ENCODE peak calls at places on chromosomes 11 and 22, in seven cellular contexts. One of them, this sample, is unnamed.

GRCh38 chr22:36211237-36211881 is 9.8 kb upstream of the APOL4 start:
- DNase-seq in HL-60: peak
- DNase-seq in activated CD4-positive, alpha-beta memory T cell treated with anti-CD3 and anti-CD28 coated beads, Interleukin-2, amount 10 ng/mL, durations not matched to agents 7 days and 5 days: no peak
- DNase-seq in stimulated activated CD4-positive, alpha-beta T cell treated with anti-CD3 and anti-CD28 coated beads, Interleukin-2, amount 100 ng/mL, for 48 hours: no peak
- DNase-seq in right atrium auricular region: no peak
- DNase-seq in AG09309: no peak
- DNase-seq in lung microvascular endothelial cell: peak
- DNase-seq in this sample: no peak

GRCh38 chr22:50726643-50727340 is 11.2 kb upstream of the ACR start:
- DNase-seq in HL-60: no peak
- DNase-seq in activated CD4-positive, alpha-beta memory T cell treated with anti-CD3 and anti-CD28 coated beads, Interleukin-2, amount 10 ng/mL, durations not matched to agents 7 days and 5 days: no peak
- DNase-seq in stimulated activated CD4-positive, alpha-beta T cell treated with anti-CD3 and anti-CD28 coated beads, Interleukin-2, amount 100 ng/mL, for 48 hours: no peak
- DNase-seq in right atrium auricular region: no peak
- DNase-seq in AG09309: no peak
- DNase-seq in lung microvascular endothelial cell: no peak
- DNase-seq in this sample: peak

GRCh38 chr11:117511981-117512448 is 184.4 kb downstream of the CEP164 start:
- DNase-seq in HL-60: no peak
- DNase-seq in activated CD4-positive, alpha-beta memory T cell treated with anti-CD3 and anti-CD28 coated beads, Interleukin-2, amount 10 ng/mL, durations not matched to agents 7 days and 5 days: no peak
- DNase-seq in stimulated activated CD4-positive, alpha-beta T cell treated with anti-CD3 and anti-CD28 coated beads, Interleukin-2, amount 100 ng/mL, for 48 hours: no peak
- DNase-seq in right atrium auricular region: no peak
- DNase-seq in AG09309: no peak
- DNase-seq in lung microvascular endothelial cell: no peak
- DNase-seq in this sample: no peak

GRCh38 chr11:69841859-69842698 is 22.9 kb upstream of the FGF3 start:
- DNase-seq in HL-60: no peak
- DNase-seq in activated CD4-positive, alpha-beta memory T cell treated with anti-CD3 and anti-CD28 coated beads, Interleukin-2, amount 10 ng/mL, durations not matched to agents 7 days and 5 days: no peak
- DNase-seq in stimulated activated CD4-positive, alpha-beta T cell treated with anti-CD3 and anti-CD28 coated beads, Interleukin-2, amount 100 ng/mL, for 48 hours: peak
- DNase-seq in right atrium auricular region: no peak
- DNase-seq in AG09309: no peak
- DNase-seq in lung microvascular endothelial cell: peak
- DNase-seq in this sample: no peak

GRCh38 chr11:128776088-128776433 is 82.2 kb downstream of the FLI1 start:
- DNase-seq in HL-60: no peak
- DNase-seq in activated CD4-positive, alpha-beta memory T cell treated with anti-CD3 and anti-CD28 coated beads, Interleukin-2, amount 10 ng/mL, durations not matched to agents 7 days and 5 days: peak
- DNase-seq in stimulated activated CD4-positive, alpha-beta T cell treated with anti-CD3 and anti-CD28 coated beads, Interleukin-2, amount 100 ng/mL, for 48 hours: no peak
- DNase-seq in right atrium auricular region: no peak
- DNase-seq in AG09309: no peak
- DNase-seq in lung microvascular endothelial cell: no peak
- DNase-seq in this sample: no peak

GRCh38 chr11:78298216-78298860 is 109.6 kb downstream of the USP35 start:
- DNase-seq in HL-60: no peak
- DNase-seq in activated CD4-positive, alpha-beta memory T cell treated with anti-CD3 and anti-CD28 coated beads, Interleukin-2, amount 10 ng/mL, durations not matched to agents 7 days and 5 days: no peak
- DNase-seq in stimulated activated CD4-positive, alpha-beta T cell treated with anti-CD3 and anti-CD28 coated beads, Interleukin-2, amount 100 ng/mL, for 48 hours: no peak
- DNase-seq in right atrium auricular region: no peak
- DNase-seq in AG09309: no peak
- DNase-seq in lung microvascular endothelial cell: no peak
- DNase-seq in this sample: no peak

GRCh38 chr11:75167617-75168016 is 16.7 kb downstream of the SLCO2B1 start:
- DNase-seq in HL-60: no peak
- DNase-seq in activated CD4-positive, alpha-beta memory T cell treated with anti-CD3 and anti-CD28 coated beads, Interleukin-2, amount 10 ng/mL, durations not matched to agents 7 days and 5 days: no peak
- DNase-seq in stimulated activated CD4-positive, alpha-beta T cell treated with anti-CD3 and anti-CD28 coated beads, Interleukin-2, amount 100 ng/mL, for 48 hours: no peak
- DNase-seq in right atrium auricular region: no peak
- DNase-seq in AG09309: no peak
- DNase-seq in lung microvascular endothelial cell: no peak
- DNase-seq in this sample: no peak

GRCh38 chr22:42717197-42717967 is 3.3 kb downstream of the A4GALT start:
- DNase-seq in HL-60: no peak
- DNase-seq in activated CD4-positive, alpha-beta memory T cell treated with anti-CD3 and anti-CD28 coated beads, Interleukin-2, amount 10 ng/mL, durations not matched to agents 7 days and 5 days: no peak
- DNase-seq in stimulated activated CD4-positive, alpha-beta T cell treated with anti-CD3 and anti-CD28 coated beads, Interleukin-2, amount 100 ng/mL, for 48 hours: no peak
- DNase-seq in right atrium auricular region: no peak
- DNase-seq in AG09309: no peak
- DNase-seq in lung microvascular endothelial cell: no peak
- DNase-seq in this sample: no peak

GRCh38 chr11:71310184-71310583 is 57.8 kb upstream of the SHANK2 start:
- DNase-seq in HL-60: no peak
- DNase-seq in activated CD4-positive, alpha-beta memory T cell treated with anti-CD3 and anti-CD28 coated beads, Interleukin-2, amount 10 ng/mL, durations not matched to agents 7 days and 5 days: no peak
- DNase-seq in stimulated activated CD4-positive, alpha-beta T cell treated with anti-CD3 and anti-CD28 coated beads, Interleukin-2, amount 100 ng/mL, for 48 hours: no peak
- DNase-seq in right atrium auricular region: no peak
- DNase-seq in AG09309: no peak
- DNase-seq in lung microvascular endothelial cell: no peak
- DNase-seq in this sample: no peak

GRCh38 chr11:1205987-1206331 is 16.9 kb upstream of the MUC5B start:
- DNase-seq in HL-60: no peak
- DNase-seq in activated CD4-positive, alpha-beta memory T cell treated with anti-CD3 and anti-CD28 coated beads, Interleukin-2, amount 10 ng/mL, durations not matched to agents 7 days and 5 days: no peak
- DNase-seq in stimulated activated CD4-positive, alpha-beta T cell treated with anti-CD3 and anti-CD28 coated beads, Interleukin-2, amount 100 ng/mL, for 48 hours: no peak
- DNase-seq in right atrium auricular region: no peak
- DNase-seq in AG09309: no peak
- DNase-seq in lung microvascular endothelial cell: no peak
- DNase-seq in this sample: peak

GRCh38 chr11:34948721-34949120 is 32.3 kb downstream of the PDHX start:
- DNase-seq in HL-60: no peak
- DNase-seq in activated CD4-positive, alpha-beta memory T cell treated with anti-CD3 and anti-CD28 coated beads, Interleukin-2, amount 10 ng/mL, durations not matched to agents 7 days and 5 days: no peak
- DNase-seq in stimulated activated CD4-positive, alpha-beta T cell treated with anti-CD3 and anti-CD28 coated beads, Interleukin-2, amount 100 ng/mL, for 48 hours: no peak
- DNase-seq in right atrium auricular region: no peak
- DNase-seq in AG09309: peak
- DNase-seq in lung microvascular endothelial cell: peak
- DNase-seq in this sample: no peak

GRCh38 chr11:79512706-79513469 is 72.1 kb upstream of the TENM4 start:
- DNase-seq in HL-60: no peak
- DNase-seq in activated CD4-positive, alpha-beta memory T cell treated with anti-CD3 and anti-CD28 coated beads, Interleukin-2, amount 10 ng/mL, durations not matched to agents 7 days and 5 days: no peak
- DNase-seq in stimulated activated CD4-positive, alpha-beta T cell treated with anti-CD3 and anti-CD28 coated beads, Interleukin-2, amount 100 ng/mL, for 48 hours: no peak
- DNase-seq in right atrium auricular region: no peak
- DNase-seq in AG09309: no peak
- DNase-seq in lung microvascular endothelial cell: no peak
- DNase-seq in this sample: no peak

GRCh38 chr22:38029901-38030300 is 27.3 kb upstream of the PICK1 start:
- DNase-seq in HL-60: no peak
- DNase-seq in activated CD4-positive, alpha-beta memory T cell treated with anti-CD3 and anti-CD28 coated beads, Interleukin-2, amount 10 ng/mL, durations not matched to agents 7 days and 5 days: no peak
- DNase-seq in stimulated activated CD4-positive, alpha-beta T cell treated with anti-CD3 and anti-CD28 coated beads, Interleukin-2, amount 100 ng/mL, for 48 hours: no peak
- DNase-seq in right atrium auricular region: no peak
- DNase-seq in AG09309: no peak
- DNase-seq in lung microvascular endothelial cell: no peak
- DNase-seq in this sample: no peak

GRCh38 chr11:132187814-132188213 is 817.4 kb downstream of the NTM start:
- DNase-seq in HL-60: no peak
- DNase-seq in activated CD4-positive, alpha-beta memory T cell treated with anti-CD3 and anti-CD28 coated beads, Interleukin-2, amount 10 ng/mL, durations not matched to agents 7 days and 5 days: no peak
- DNase-seq in stimulated activated CD4-positive, alpha-beta T cell treated with anti-CD3 and anti-CD28 coated beads, Interleukin-2, amount 100 ng/mL, for 48 hours: no peak
- DNase-seq in right atrium auricular region: no peak
- DNase-seq in AG09309: peak
- DNase-seq in lung microvascular endothelial cell: no peak
- DNase-seq in this sample: no peak

GRCh38 chr11:73203790-73204189 is 14.3 kb upstream of the P2RY2 start:
- DNase-seq in HL-60: peak
- DNase-seq in activated CD4-positive, alpha-beta memory T cell treated with anti-CD3 and anti-CD28 coated beads, Interleukin-2, amount 10 ng/mL, durations not matched to agents 7 days and 5 days: no peak
- DNase-seq in stimulated activated CD4-positive, alpha-beta T cell treated with anti-CD3 and anti-CD28 coated beads, Interleukin-2, amount 100 ng/mL, for 48 hours: no peak
- DNase-seq in right atrium auricular region: no peak
- DNase-seq in AG09309: no peak
- DNase-seq in lung microvascular endothelial cell: no peak
- DNase-seq in this sample: peak

GRCh38 chr11:2086239-2087040 is 52.7 kb downstream of the IGF2 start:
- DNase-seq in HL-60: no peak
- DNase-seq in activated CD4-positive, alpha-beta memory T cell treated with anti-CD3 and anti-CD28 coated beads, Interleukin-2, amount 10 ng/mL, durations not matched to agents 7 days and 5 days: peak
- DNase-seq in stimulated activated CD4-positive, alpha-beta T cell treated with anti-CD3 and anti-CD28 coated beads, Interleukin-2, amount 100 ng/mL, for 48 hours: no peak
- DNase-seq in right atrium auricular region: peak
- DNase-seq in AG09309: no peak
- DNase-seq in lung microvascular endothelial cell: no peak
- DNase-seq in this sample: no peak

GRCh38 chr11:6418199-6418957 is 516 bp downstream of the APBB1 start:
- DNase-seq in HL-60: no peak
- DNase-seq in activated CD4-positive, alpha-beta memory T cell treated with anti-CD3 and anti-CD28 coated beads, Interleukin-2, amount 10 ng/mL, durations not matched to agents 7 days and 5 days: no peak
- DNase-seq in stimulated activated CD4-positive, alpha-beta T cell treated with anti-CD3 and anti-CD28 coated beads, Interleukin-2, amount 100 ng/mL, for 48 hours: no peak
- DNase-seq in right atrium auricular region: no peak
- DNase-seq in AG09309: no peak
- DNase-seq in lung microvascular endothelial cell: peak
- DNase-seq in this sample: peak

GRCh38 chr11:57476883-57477506 is 16.7 kb downstream of the RTN4RL2 start:
- DNase-seq in HL-60: no peak
- DNase-seq in activated CD4-positive, alpha-beta memory T cell treated with anti-CD3 and anti-CD28 coated beads, Interleukin-2, amount 10 ng/mL, durations not matched to agents 7 days and 5 days: no peak
- DNase-seq in stimulated activated CD4-positive, alpha-beta T cell treated with anti-CD3 and anti-CD28 coated beads, Interleukin-2, amount 100 ng/mL, for 48 hours: no peak
- DNase-seq in right atrium auricular region: no peak
- DNase-seq in AG09309: no peak
- DNase-seq in lung microvascular endothelial cell: peak
- DNase-seq in this sample: no peak

GRCh38 chr11:46888636-46889035 is 29.7 kb downstream of the LRP4 start:
- DNase-seq in HL-60: no peak
- DNase-seq in activated CD4-positive, alpha-beta memory T cell treated with anti-CD3 and anti-CD28 coated beads, Interleukin-2, amount 10 ng/mL, durations not matched to agents 7 days and 5 days: no peak
- DNase-seq in stimulated activated CD4-positive, alpha-beta T cell treated with anti-CD3 and anti-CD28 coated beads, Interleukin-2, amount 100 ng/mL, for 48 hours: no peak
- DNase-seq in right atrium auricular region: no peak
- DNase-seq in AG09309: no peak
- DNase-seq in lung microvascular endothelial cell: no peak
- DNase-seq in this sample: no peak

GRCh38 chr11:46285594-46286033 is 8.2 kb downstream of the CREB3L1 start:
- DNase-seq in HL-60: no peak
- DNase-seq in activated CD4-positive, alpha-beta memory T cell treated with anti-CD3 and anti-CD28 coated beads, Interleukin-2, amount 10 ng/mL, durations not matched to agents 7 days and 5 days: no peak
- DNase-seq in stimulated activated CD4-positive, alpha-beta T cell treated with anti-CD3 and anti-CD28 coated beads, Interleukin-2, amount 100 ng/mL, for 48 hours: no peak
- DNase-seq in right atrium auricular region: no peak
- DNase-seq in AG09309: no peak
- DNase-seq in lung microvascular endothelial cell: no peak
- DNase-seq in this sample: peak

GRCh38 chr11:69280994-69281393 is 13.0 kb upstream of the MYEOV start:
- DNase-seq in HL-60: no peak
- DNase-seq in activated CD4-positive, alpha-beta memory T cell treated with anti-CD3 and anti-CD28 coated beads, Interleukin-2, amount 10 ng/mL, durations not matched to agents 7 days and 5 days: no peak
- DNase-seq in stimulated activated CD4-positive, alpha-beta T cell treated with anti-CD3 and anti-CD28 coated beads, Interleukin-2, amount 100 ng/mL, for 48 hours: no peak
- DNase-seq in right atrium auricular region: peak
- DNase-seq in AG09309: peak
- DNase-seq in lung microvascular endothelial cell: no peak
- DNase-seq in this sample: no peak

GRCh38 chr22:40479887-40480538 is 109.6 kb downstream of the SGSM3 start:
- DNase-seq in HL-60: peak
- DNase-seq in activated CD4-positive, alpha-beta memory T cell treated with anti-CD3 and anti-CD28 coated beads, Interleukin-2, amount 10 ng/mL, durations not matched to agents 7 days and 5 days: no peak
- DNase-seq in stimulated activated CD4-positive, alpha-beta T cell treated with anti-CD3 and anti-CD28 coated beads, Interleukin-2, amount 100 ng/mL, for 48 hours: no peak
- DNase-seq in right atrium auricular region: no peak
- DNase-seq in AG09309: no peak
- DNase-seq in lung microvascular endothelial cell: no peak
- DNase-seq in this sample: no peak

GRCh38 chr11:2743427-2744110 is 43.8 kb upstream of the KCNQ1OT1 start:
- DNase-seq in HL-60: no peak
- DNase-seq in activated CD4-positive, alpha-beta memory T cell treated with anti-CD3 and anti-CD28 coated beads, Interleukin-2, amount 10 ng/mL, durations not matched to agents 7 days and 5 days: no peak
- DNase-seq in stimulated activated CD4-positive, alpha-beta T cell treated with anti-CD3 and anti-CD28 coated beads, Interleukin-2, amount 100 ng/mL, for 48 hours: no peak
- DNase-seq in right atrium auricular region: no peak
- DNase-seq in AG09309: no peak
- DNase-seq in lung microvascular endothelial cell: no peak
- DNase-seq in this sample: peak

GRCh38 chr11:120135838-120136237 is 2.1 kb downstream of the TRIM29 start:
- DNase-seq in HL-60: no peak
- DNase-seq in activated CD4-positive, alpha-beta memory T cell treated with anti-CD3 and anti-CD28 coated beads, Interleukin-2, amount 10 ng/mL, durations not matched to agents 7 days and 5 days: no peak
- DNase-seq in stimulated activated CD4-positive, alpha-beta T cell treated with anti-CD3 and anti-CD28 coated beads, Interleukin-2, amount 100 ng/mL, for 48 hours: no peak
- DNase-seq in right atrium auricular region: no peak
- DNase-seq in AG09309: no peak
- DNase-seq in lung microvascular endothelial cell: no peak
- DNase-seq in this sample: no peak

GRCh38 chr22:46349238-46349637 is 13.7 kb downstream of the TRMU start:
- DNase-seq in HL-60: no peak
- DNase-seq in activated CD4-positive, alpha-beta memory T cell treated with anti-CD3 and anti-CD28 coated beads, Interleukin-2, amount 10 ng/mL, durations not matched to agents 7 days and 5 days: no peak
- DNase-seq in stimulated activated CD4-positive, alpha-beta T cell treated with anti-CD3 and anti-CD28 coated beads, Interleukin-2, amount 100 ng/mL, for 48 hours: no peak
- DNase-seq in right atrium auricular region: no peak
- DNase-seq in AG09309: no peak
- DNase-seq in lung microvascular endothelial cell: no peak
- DNase-seq in this sample: no peak

GRCh38 chr11:125569913-125570621 is 790 bp downstream of the EI24 start:
- DNase-seq in HL-60: no peak
- DNase-seq in activated CD4-positive, alpha-beta memory T cell treated with anti-CD3 and anti-CD28 coated beads, Interleukin-2, amount 10 ng/mL, durations not matched to agents 7 days and 5 days: no peak
- DNase-seq in stimulated activated CD4-positive, alpha-beta T cell treated with anti-CD3 and anti-CD28 coated beads, Interleukin-2, amount 100 ng/mL, for 48 hours: no peak
- DNase-seq in right atrium auricular region: no peak
- DNase-seq in AG09309: no peak
- DNase-seq in lung microvascular endothelial cell: peak
- DNase-seq in this sample: no peak

GRCh38 chr22:49244466-49245420 is 582.9 kb downstream of the BRD1 start:
- DNase-seq in HL-60: no peak
- DNase-seq in activated CD4-positive, alpha-beta memory T cell treated with anti-CD3 and anti-CD28 coated beads, Interleukin-2, amount 10 ng/mL, durations not matched to agents 7 days and 5 days: peak
- DNase-seq in stimulated activated CD4-positive, alpha-beta T cell treated with anti-CD3 and anti-CD28 coated beads, Interleukin-2, amount 100 ng/mL, for 48 hours: no peak
- DNase-seq in right atrium auricular region: peak
- DNase-seq in AG09309: no peak
- DNase-seq in lung microvascular endothelial cell: no peak
- DNase-seq in this sample: no peak

GRCh38 chr22:35175392-35175791 is 81.9 kb upstream of the HMGXB4 start:
- DNase-seq in HL-60: no peak
- DNase-seq in activated CD4-positive, alpha-beta memory T cell treated with anti-CD3 and anti-CD28 coated beads, Interleukin-2, amount 10 ng/mL, durations not matched to agents 7 days and 5 days: no peak
- DNase-seq in stimulated activated CD4-positive, alpha-beta T cell treated with anti-CD3 and anti-CD28 coated beads, Interleukin-2, amount 100 ng/mL, for 48 hours: no peak
- DNase-seq in right atrium auricular region: no peak
- DNase-seq in AG09309: no peak
- DNase-seq in lung microvascular endothelial cell: no peak
- DNase-seq in this sample: no peak

GRCh38 chr22:31135706-31136105 is 4.6 kb downstream of the PLA2G3 start:
- DNase-seq in HL-60: no peak
- DNase-seq in activated CD4-positive, alpha-beta memory T cell treated with anti-CD3 and anti-CD28 coated beads, Interleukin-2, amount 10 ng/mL, durations not matched to agents 7 days and 5 days: no peak
- DNase-seq in stimulated activated CD4-positive, alpha-beta T cell treated with anti-CD3 and anti-CD28 coated beads, Interleukin-2, amount 100 ng/mL, for 48 hours: no peak
- DNase-seq in right atrium auricular region: no peak
- DNase-seq in AG09309: no peak
- DNase-seq in lung microvascular endothelial cell: no peak
- DNase-seq in this sample: no peak

GRCh38 chr11:69644071-69644961 is 3.4 kb downstream of the CCND1 start:
- DNase-seq in HL-60: no peak
- DNase-seq in activated CD4-positive, alpha-beta memory T cell treated with anti-CD3 and anti-CD28 coated beads, Interleukin-2, amount 10 ng/mL, durations not matched to agents 7 days and 5 days: no peak
- DNase-seq in stimulated activated CD4-positive, alpha-beta T cell treated with anti-CD3 and anti-CD28 coated beads, Interleukin-2, amount 100 ng/mL, for 48 hours: no peak
- DNase-seq in right atrium auricular region: peak
- DNase-seq in AG09309: peak
- DNase-seq in lung microvascular endothelial cell: peak
- DNase-seq in this sample: peak

GRCh38 chr11:93169950-93170561 is 27.7 kb downstream of the SLC36A4 start:
- DNase-seq in HL-60: no peak
- DNase-seq in activated CD4-positive, alpha-beta memory T cell treated with anti-CD3 and anti-CD28 coated beads, Interleukin-2, amount 10 ng/mL, durations not matched to agents 7 days and 5 days: no peak
- DNase-seq in stimulated activated CD4-positive, alpha-beta T cell treated with anti-CD3 and anti-CD28 coated beads, Interleukin-2, amount 100 ng/mL, for 48 hours: no peak
- DNase-seq in right atrium auricular region: no peak
- DNase-seq in AG09309: no peak
- DNase-seq in lung microvascular endothelial cell: peak
- DNase-seq in this sample: no peak

GRCh38 chr11:11078344-11078743 is 220.5 kb upstream of the ZBED5 start:
- DNase-seq in HL-60: no peak
- DNase-seq in activated CD4-positive, alpha-beta memory T cell treated with anti-CD3 and anti-CD28 coated beads, Interleukin-2, amount 10 ng/mL, durations not matched to agents 7 days and 5 days: no peak
- DNase-seq in stimulated activated CD4-positive, alpha-beta T cell treated with anti-CD3 and anti-CD28 coated beads, Interleukin-2, amount 100 ng/mL, for 48 hours: no peak
- DNase-seq in right atrium auricular region: no peak
- DNase-seq in AG09309: no peak
- DNase-seq in lung microvascular endothelial cell: peak
- DNase-seq in this sample: no peak

GRCh38 chr11:79400717-79401330 is 40.0 kb downstream of the TENM4 start:
- DNase-seq in HL-60: peak
- DNase-seq in activated CD4-positive, alpha-beta memory T cell treated with anti-CD3 and anti-CD28 coated beads, Interleukin-2, amount 10 ng/mL, durations not matched to agents 7 days and 5 days: no peak
- DNase-seq in stimulated activated CD4-positive, alpha-beta T cell treated with anti-CD3 and anti-CD28 coated beads, Interleukin-2, amount 100 ng/mL, for 48 hours: peak
- DNase-seq in right atrium auricular region: no peak
- DNase-seq in AG09309: no peak
- DNase-seq in lung microvascular endothelial cell: peak
- DNase-seq in this sample: no peak

GRCh38 chr11:61645179-61645868 is 34.9 kb upstream of the DAGLA start:
- DNase-seq in HL-60: no peak
- DNase-seq in activated CD4-positive, alpha-beta memory T cell treated with anti-CD3 and anti-CD28 coated beads, Interleukin-2, amount 10 ng/mL, durations not matched to agents 7 days and 5 days: no peak
- DNase-seq in stimulated activated CD4-positive, alpha-beta T cell treated with anti-CD3 and anti-CD28 coated beads, Interleukin-2, amount 100 ng/mL, for 48 hours: no peak
- DNase-seq in right atrium auricular region: no peak
- DNase-seq in AG09309: no peak
- DNase-seq in lung microvascular endothelial cell: no peak
- DNase-seq in this sample: no peak

GRCh38 chr11:72100462-72100861 is 2.6 kb downstream of the LAMTOR1 start:
- DNase-seq in HL-60: peak
- DNase-seq in activated CD4-positive, alpha-beta memory T cell treated with anti-CD3 and anti-CD28 coated beads, Interleukin-2, amount 10 ng/mL, durations not matched to agents 7 days and 5 days: no peak
- DNase-seq in stimulated activated CD4-positive, alpha-beta T cell treated with anti-CD3 and anti-CD28 coated beads, Interleukin-2, amount 100 ng/mL, for 48 hours: no peak
- DNase-seq in right atrium auricular region: no peak
- DNase-seq in AG09309: no peak
- DNase-seq in lung microvascular endothelial cell: no peak
- DNase-seq in this sample: no peak

GRCh38 chr11:75011357-75011756 is 22.6 kb downstream of the NEU3 start:
- DNase-seq in HL-60: no peak
- DNase-seq in activated CD4-positive, alpha-beta memory T cell treated with anti-CD3 and anti-CD28 coated beads, Interleukin-2, amount 10 ng/mL, durations not matched to agents 7 days and 5 days: no peak
- DNase-seq in stimulated activated CD4-positive, alpha-beta T cell treated with anti-CD3 and anti-CD28 coated beads, Interleukin-2, amount 100 ng/mL, for 48 hours: no peak
- DNase-seq in right atrium auricular region: no peak
- DNase-seq in AG09309: no peak
- DNase-seq in lung microvascular endothelial cell: no peak
- DNase-seq in this sample: no peak

GRCh38 chr11:64842366-64842759 is 2.1 kb downstream of the CDC42BPG start:
- DNase-seq in HL-60: no peak
- DNase-seq in activated CD4-positive, alpha-beta memory T cell treated with anti-CD3 and anti-CD28 coated beads, Interleukin-2, amount 10 ng/mL, durations not matched to agents 7 days and 5 days: no peak
- DNase-seq in stimulated activated CD4-positive, alpha-beta T cell treated with anti-CD3 and anti-CD28 coated beads, Interleukin-2, amount 100 ng/mL, for 48 hours: no peak
- DNase-seq in right atrium auricular region: no peak
- DNase-seq in AG09309: no peak
- DNase-seq in lung microvascular endothelial cell: no peak
- DNase-seq in this sample: no peak

GRCh38 chr11:76236092-76237026 is 30.1 kb upstream of the WNT11 start:
- DNase-seq in HL-60: peak
- DNase-seq in activated CD4-positive, alpha-beta memory T cell treated with anti-CD3 and anti-CD28 coated beads, Interleukin-2, amount 10 ng/mL, durations not matched to agents 7 days and 5 days: no peak
- DNase-seq in stimulated activated CD4-positive, alpha-beta T cell treated with anti-CD3 and anti-CD28 coated beads, Interleukin-2, amount 100 ng/mL, for 48 hours: no peak
- DNase-seq in right atrium auricular region: peak
- DNase-seq in AG09309: no peak
- DNase-seq in lung microvascular endothelial cell: no peak
- DNase-seq in this sample: peak

This sample was measured in left cardiac atrium.